ENCODE peak calls at places on chromosomes 16 and 17, in nine cellular contexts. G, K, O, Q, A, R, T, U and X are unnamed samples.

GRCh38 chr17:19752216-19753048 is 4.3 kb upstream of the ALDH3A1 start:
- DNase-seq in Q (no peak), G (no peak), K (no peak), O (no peak), A (no peak), U (no peak), R (no peak), T (no peak), X (no peak)

GRCh38 chr17:35129154-35129972 is 7.9 kb downstream of the FNDC8 start:
- DNase-seq in G (no peak), Q (no peak), A (no peak), O (no peak), K (no peak), U (no peak), R (no peak), T (no peak), X (no peak)

GRCh38 chr17:39605492-39606433 is 2.0 kb downstream of the NEUROD2 start:
- DNase-seq in R (no peak), Q (no peak), K (no peak), T (no peak), O (no peak), A (no peak), U (no peak), G (no peak), X (no peak)

GRCh38 chr17:15463363-15463762 is 4.1 kb downstream of the CDRT4 start:
- DNase-seq in A (peak), K (peak), Q (peak), U (peak), O (peak), R (peak), T (no peak), G (peak), X (no peak)

GRCh38 chr16:77732241-77732946 is 10.1 kb downstream of the NUDT7 start:
- DNase-seq in T (no peak), Q (no peak), R (no peak), O (no peak), G (no peak), U (no peak), K (no peak), A (no peak), X (no peak)

GRCh38 chr16:73145166-73145565 is 97.2 kb upstream of the ZFHX3 start:
- DNase-seq in G (no peak), Q (no peak), T (no peak), R (no peak), U (no peak), K (no peak), O (no peak), A (no peak), X (no peak)

GRCh38 chr16:88921603-88921995 is 55.1 kb upstream of the PABPN1L start:
- DNase-seq in O (no peak), Q (no peak), R (no peak), U (no peak), T (no peak), A (no peak), G (no peak), K (no peak), X (no peak)

GRCh38 chr17:81171941-81172340 is 5.9 kb upstream of the AATK start:
- DNase-seq in A (no peak), R (no peak), U (no peak), Q (no peak), O (no peak), K (no peak), T (peak), G (no peak), X (no peak)

GRCh38 chr17:29124135-29124930 is 55.9 kb downstream of the MYO18A start:
- DNase-seq in R (no peak), Q (peak), T (peak), U (peak), K (peak), A (peak), O (no peak), G (peak), X (peak)

GRCh38 chr17:17690156-17690737 is 9.0 kb downstream of the RAI1 start:
- DNase-seq in R (no peak), U (no peak), O (no peak), K (no peak), T (no peak), A (no peak), Q (no peak), G (no peak), X (no peak)

GRCh38 chr16:24688359-24688758 is 41.1 kb upstream of the TNRC6A start:
- DNase-seq in R (no peak), G (no peak), T (no peak), A (no peak), O (no peak), U (no peak), K (no peak), Q (no peak), X (no peak)

GRCh38 chr17:33461051-33461450 is 168.0 kb upstream of the ASIC2 start:
- DNase-seq in G (no peak), R (no peak), O (no peak), Q (no peak), K (no peak), A (no peak), T (no peak), U (no peak), X (no peak)

GRCh38 chr17:2264023-2264860 is 39.3 kb downstream of the SMG6 start:
- DNase-seq in A (no peak), U (no peak), Q (no peak), O (no peak), R (no peak), K (no peak), T (no peak), G (peak), X (no peak)

GRCh38 chr17:83056583-83057396 is 22.6 kb upstream of the METRNL start:
- DNase-seq in O (no peak), A (no peak), R (peak), T (no peak), G (no peak), K (peak), U (peak), Q (no peak), X (no peak)

GRCh38 chr17:56973520-56973919 is 4.4 kb upstream of the SCPEP1 start:
- DNase-seq in Q (peak), G (no peak), K (no peak), U (no peak), T (no peak), O (no peak), A (peak), R (no peak), X (no peak)

GRCh38 chr17:27242951-27243350 is 51.0 kb upstream of the WSB1 start:
- DNase-seq in Q (no peak), A (no peak), O (no peak), U (no peak), T (no peak), G (no peak), K (no peak), R (no peak), X (no peak)

GRCh38 chr17:45667591-45668171 is 116.4 kb upstream of the CRHR1 start:
- DNase-seq in G (no peak), R (no peak), T (no peak), O (no peak), U (no peak), K (no peak), Q (no peak), A (no peak), X (no peak)

GRCh38 chr17:32631341-32632109 is 144.7 kb downstream of the CDK5R1 start:
- DNase-seq in U (peak), K (no peak), A (no peak), Q (no peak), T (no peak), G (no peak), O (no peak), R (no peak), X (no peak)

GRCh38 chr16:19578378-19578851 is 22.9 kb downstream of the VPS35L start:
- DNase-seq in Q (no peak), G (no peak), K (no peak), U (no peak), T (no peak), A (no peak), O (no peak), R (no peak), X (no peak)

GRCh38 chr16:3074860-3075545 is 9.6 kb downstream of the IL32 start:
- DNase-seq in O (no peak), K (no peak), A (no peak), Q (no peak), T (peak), R (no peak), U (no peak), G (no peak), X (peak)

GRCh38 chr16:48223490-48223889 is 20.6 kb upstream of the LONP2 start:
- DNase-seq in O (no peak), K (no peak), A (no peak), G (no peak), R (no peak), U (no peak), T (no peak), Q (no peak), X (no peak)

GRCh38 chr16:58678269-58678668 is 6.3 kb downstream of the SLC38A7 start:
- DNase-seq in A (no peak), T (no peak), O (no peak), R (no peak), G (no peak), K (no peak), Q (no peak), U (no peak), X (no peak)

GRCh38 chr17:31561469-31562412 is 170.3 kb downstream of the RAB11FIP4 start:
- DNase-seq in Q (no peak), T (no peak), R (no peak), O (no peak), U (no peak), K (no peak), G (peak), A (no peak), X (no peak)

GRCh38 chr16:57984443-57985203 is 13.7 kb upstream of the CNGB1 start:
- DNase-seq in O (peak), A (peak), Q (peak), U (peak), R (peak), G (peak), T (peak), K (peak), X (peak)

GRCh38 chr17:9670596-9670995 is 25.3 kb downstream of the USP43 start:
- DNase-seq in G (no peak), U (no peak), O (no peak), Q (peak), A (no peak), R (no peak), K (no peak), T (no peak), X (no peak)

GRCh38 chr17:29012535-29012934 is 6.7 kb upstream of the SEZ6 start:
- DNase-seq in A (no peak), G (no peak), T (no peak), K (no peak), Q (no peak), O (no peak), R (no peak), U (no peak), X (no peak)

GRCh38 chr17:41404024-41404651 is 6.7 kb upstream of the KRT31 start:
- DNase-seq in K (no peak), A (no peak), G (peak), O (no peak), R (no peak), T (no peak), U (no peak), Q (peak), X (no peak)

GRCh38 chr17:80826955-80827645 is 164.5 kb upstream of the CHMP6 start:
- DNase-seq in Q (peak), G (peak), U (peak), T (peak), R (no peak), K (peak), O (peak), A (no peak), X (no peak)

GRCh38 chr17:36482611-36483504 is 3.6 kb upstream of the ZNHIT3 start:
- DNase-seq in O (peak), Q (peak), G (peak), T (peak), A (peak), U (peak), R (peak), K (peak), X (peak)

GRCh38 chr17:35286120-35286781 is 43.4 kb downstream of the SLFN5 start:
- DNase-seq in T (no peak), U (no peak), Q (no peak), A (no peak), O (no peak), K (no peak), R (no peak), G (no peak), X (no peak)

GRCh38 chr17:19016297-19016696 is 11.7 kb upstream of the FAM83G start:
- DNase-seq in G (no peak), O (no peak), K (no peak), T (peak), R (no peak), Q (no peak), U (no peak), A (no peak), X (no peak)

GRCh38 chr16:12747261-12747660 is 56.4 kb downstream of the CPPED1 start:
- DNase-seq in U (no peak), A (no peak), T (no peak), O (no peak), G (no peak), K (no peak), Q (no peak), R (no peak), X (no peak)

DNA sequence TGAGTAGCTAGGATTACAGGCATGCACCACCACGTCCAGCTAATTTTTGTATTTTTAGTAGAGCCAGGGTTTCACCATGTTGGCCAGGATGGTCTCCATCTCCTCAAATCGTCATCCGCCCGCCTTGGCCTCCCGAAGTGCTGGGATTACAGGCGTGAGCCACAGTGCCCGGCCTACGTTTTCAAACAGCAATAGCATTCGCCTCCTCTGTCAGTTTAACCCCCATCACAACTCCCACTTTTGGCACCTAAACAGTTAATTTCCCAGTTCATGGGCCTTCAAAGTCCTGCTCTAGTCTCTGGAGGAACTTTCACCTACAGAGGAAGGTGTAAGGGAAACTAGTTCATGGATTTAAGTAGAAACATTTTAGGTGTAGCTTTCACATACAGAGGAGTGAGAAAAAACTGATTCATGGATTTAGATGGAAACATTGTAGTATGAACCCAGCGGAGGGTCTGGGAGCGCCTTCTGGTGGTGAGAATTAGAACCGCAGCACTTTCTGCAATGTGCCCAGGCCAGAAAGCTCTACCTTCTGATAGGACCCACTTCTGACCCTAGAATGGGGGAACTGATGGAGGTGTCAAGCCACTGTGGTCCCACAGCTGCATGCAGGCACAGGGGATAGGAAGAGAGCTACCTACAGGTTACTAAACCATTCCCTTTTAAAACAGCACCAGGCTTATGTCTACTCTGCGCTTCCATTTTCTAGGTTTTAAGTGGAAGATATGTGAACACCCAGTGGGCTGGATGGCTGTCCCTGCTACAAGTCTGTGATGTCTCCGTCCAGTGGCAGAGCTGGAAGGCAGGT is 12.0 kb upstream of the MEOX1 start:
- DNase-seq in R (peak), A (peak), T (no peak), O (peak), U (peak), K (peak), G (peak), Q (peak), X (peak)
- TF ChIP-seq CTCF in R (peak), A (peak), T (peak), O (peak), U (peak), K (peak), G (peak), Q (peak), X (peak)

GRCh38 chr17:58277107-58277506 is 3.6 kb downstream of the MPO start:
- DNase-seq in A (no peak), Q (no peak), U (peak), O (no peak), T (no peak), R (no peak), G (no peak), K (no peak), X (no peak)

GRCh38 chr17:58278661-58279015 is 2.1 kb downstream of the MPO start:
- DNase-seq in G (no peak), U (peak), Q (no peak), O (no peak), K (no peak), T (peak), R (no peak), A (no peak), X (no peak)

GRCh38 chr17:58276423-58276822 is 4.3 kb downstream of the MPO start:
- DNase-seq in U (peak), K (no peak), T (no peak), A (no peak), O (no peak), Q (no peak), R (no peak), G (no peak), X (no peak)

GRCh38 chr17:58279016-58279671 is 1.6 kb downstream of the MPO start:
- DNase-seq in U (peak), R (peak), G (no peak), O (no peak), T (peak), Q (no peak), A (peak), K (no peak), X (no peak)

GRCh38 chr17:58277726-58278595 is 2.8 kb downstream of the MPO start:
- DNase-seq in K (no peak), R (no peak), G (no peak), Q (no peak), T (peak), O (no peak), U (peak), A (no peak), X (no peak)
- H3K27ac ChIP-seq in K (no peak), R (no peak), G (no peak), Q (no peak), T (no peak), O (no peak), U (no peak), A (no peak), X (no peak)

DNA sequence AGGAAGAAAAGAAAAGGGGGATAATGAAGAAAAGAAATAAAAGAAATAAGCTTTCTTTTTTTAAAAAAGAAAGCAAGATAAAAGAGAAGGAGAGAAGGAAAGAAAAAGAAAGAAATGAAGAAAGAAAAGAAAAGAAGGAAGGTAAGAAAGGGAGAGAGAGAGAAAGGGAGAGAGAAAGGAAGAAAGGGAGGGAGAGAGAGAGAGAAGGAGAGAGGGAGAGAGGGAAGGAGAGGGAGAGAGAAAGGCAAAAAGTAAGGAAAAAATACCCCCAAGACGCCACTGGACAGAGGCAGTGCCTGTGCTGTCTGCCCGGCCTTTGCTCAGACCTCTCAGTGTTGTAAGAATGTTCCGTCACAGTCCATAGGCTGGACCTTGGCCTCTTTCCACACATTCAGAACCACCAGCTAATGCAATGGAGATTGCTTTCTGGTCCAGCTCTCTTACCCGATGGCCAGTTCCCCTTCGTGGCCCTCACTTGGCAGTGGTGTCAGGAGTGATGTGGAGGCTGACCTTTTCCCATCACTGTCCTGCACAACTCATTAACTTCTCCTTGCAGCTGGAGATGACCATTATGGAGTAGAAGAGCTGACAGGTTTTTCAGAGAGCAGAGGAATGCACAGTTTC is 14.3 kb upstream of the HNF1B start:
- DNase-seq in G (peak), A (no peak), K (no peak), R (no peak), U (no peak), T (no peak), O (no peak), Q (no peak), X (no peak)
- TF ChIP-seq CTCF in G (no peak), A (no peak), K (no peak), R (no peak), U (no peak), T (no peak), O (no peak), Q (no peak), X (no peak)

GRCh38 chr16:28984619-28985135 is at the start of gene LAT:
- DNase-seq in T (peak), G (no peak), U (no peak), Q (no peak), O (no peak), R (no peak), A (no peak), K (no peak), X (peak)
- H3K27ac ChIP-seq in T (no peak), G (no peak), U (no peak), Q (no peak), O (no peak), R (no peak), A (no peak), K (no peak), X (peak)

GRCh38 chr16:81598083-81598482 is 153.5 kb downstream of the CMIP start:
- DNase-seq in K (no peak), G (no peak), R (no peak), O (no peak), T (no peak), A (no peak), Q (no peak), U (no peak), X (no peak)
- TF ChIP-seq CTCF in K (no peak), G (no peak), R (no peak), O (no peak), T (no peak), A (no peak), Q (no peak), U (no peak), X (no peak)

DNA sequence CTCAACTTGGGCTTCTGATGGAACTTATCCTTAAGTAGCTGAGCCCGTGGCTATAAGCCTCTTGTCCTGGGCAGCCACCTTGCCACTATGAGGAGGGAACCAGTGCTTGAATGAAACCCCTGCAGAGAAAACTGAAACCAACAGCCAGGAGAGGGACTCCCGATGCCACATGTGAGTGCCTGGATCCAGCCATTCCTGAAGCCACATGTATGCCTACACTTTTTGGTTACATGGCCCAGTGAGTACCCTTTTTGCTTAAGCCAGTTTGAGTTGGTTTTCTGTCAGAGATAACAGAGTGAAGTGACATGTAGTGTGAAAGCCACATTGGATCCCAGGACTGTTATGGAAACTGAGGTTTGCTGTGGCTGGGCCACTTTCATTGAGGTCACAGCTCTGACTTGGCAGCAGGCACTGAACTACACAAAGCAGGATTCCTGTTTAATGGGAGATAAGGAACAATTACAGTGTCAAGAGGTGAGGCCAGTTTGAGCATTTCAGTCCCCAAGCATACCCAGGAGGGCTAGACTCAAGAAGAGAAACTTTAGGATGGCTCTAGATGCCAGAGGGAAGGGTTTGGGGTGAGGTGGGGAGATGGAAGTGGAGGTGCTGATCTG is 222.2 kb downstream of the PARN start:
- DNase-seq in T (no peak), A (no peak), O (no peak), R (no peak), U (no peak), G (no peak), Q (no peak), K (no peak), X (no peak)
- H3K27ac ChIP-seq in T (no peak), A (no peak), O (peak), R (no peak), U (no peak), G (no peak), Q (no peak), K (no peak), X (no peak)

GRCh38 chr16:86007524-86007923 is 108.6 kb downstream of the IRF8 start:
- DNase-seq in U (no peak), O (no peak), Q (no peak), T (no peak), G (no peak), A (no peak), K (no peak), R (no peak), X (no peak)
- TF ChIP-seq CTCF in U (no peak), O (no peak), Q (no peak), T (no peak), G (no peak), A (no peak), K (no peak), R (no peak), X (no peak)

GRCh38 chr17:66468241-66469087 is 166.1 kb downstream of the PRKCA start:
- DNase-seq in K (no peak), A (no peak), R (no peak), G (peak), U (no peak), T (no peak), O (peak), Q (peak), X (no peak)
- H3K27ac ChIP-seq in K (peak), A (no peak), R (no peak), G (peak), U (no peak), T (peak), O (peak), Q (peak), X (no peak)